ENCODE peak calls at places on chromosomes 1 and 21, in four cellular contexts. One of them, this sample, is unnamed. For H3K9me3, the result is how much of the 10 kb centered on the place peaks cover.

GRCh38 chr1:98045211-98046030 is 124.6 kb upstream of the DPYD start:
- DNase-seq in pancreas: peak
- DNase-seq in CD4-positive, alpha-beta memory T cell: no peak
- DNase-seq in heart right ventricle: peak
- DNase-seq in this sample: no peak

GRCh38 chr21:28445081-28445830 is 547.4 kb downstream of the LTN1 start:
- DNase-seq in heart right ventricle: no peak
- DNase-seq in pancreas: no peak
- DNase-seq in CD4-positive, alpha-beta memory T cell: no peak
- DNase-seq in this sample: no peak

GRCh38 chr21:45458281-45459170 is 53.6 kb downstream of the COL18A1 start:
- DNase-seq in pancreas: peak
- DNase-seq in heart right ventricle: peak
- DNase-seq in CD4-positive, alpha-beta memory T cell: no peak
- DNase-seq in this sample: no peak

GRCh38 chr1:210882414-210883221 is 251.3 kb downstream of the KCNH1 start:
- DNase-seq in heart right ventricle: no peak
- DNase-seq in CD4-positive, alpha-beta memory T cell: no peak
- DNase-seq in pancreas: no peak
- DNase-seq in this sample: no peak

GRCh38 chr1:41666991-41667631 is 182.6 kb upstream of the EDN2 start:
- DNase-seq in CD4-positive, alpha-beta memory T cell: peak
- DNase-seq in pancreas: no peak
- DNase-seq in heart right ventricle: no peak
- DNase-seq in this sample: no peak

GRCh38 chr1:33111965-33112364 is 31.0 kb downstream of the AZIN2 start:
- DNase-seq in pancreas: no peak
- DNase-seq in heart right ventricle: no peak
- DNase-seq in CD4-positive, alpha-beta memory T cell: peak
- DNase-seq in this sample: no peak

GRCh38 chr1:52727114-52727586 is 897 bp downstream of the ZYG11B start:
- DNase-seq in pancreas: no peak
- DNase-seq in CD4-positive, alpha-beta memory T cell: no peak
- DNase-seq in heart right ventricle: no peak
- DNase-seq in this sample: no peak

GRCh38 chr1:167775178-167775577 is 53.4 kb downstream of the MPZL1 start:
- DNase-seq in pancreas: no peak
- DNase-seq in CD4-positive, alpha-beta memory T cell: no peak
- DNase-seq in heart right ventricle: no peak
- DNase-seq in this sample: no peak

GRCh38 chr1:204828352-204828850 is 42.3 kb upstream of the NFASC start:
- DNase-seq in pancreas: peak
- DNase-seq in heart right ventricle: peak
- DNase-seq in CD4-positive, alpha-beta memory T cell: no peak
- DNase-seq in this sample: peak

GRCh38 chr1:193463518-193463917 is 277.1 kb upstream of the B3GALT2 start:
- DNase-seq in pancreas: no peak
- DNase-seq in CD4-positive, alpha-beta memory T cell: no peak
- DNase-seq in heart right ventricle: no peak
- DNase-seq in this sample: no peak
- H3K9me3 ChIP-seq in pancreas: under half
- H3K9me3 ChIP-seq in CD4-positive, alpha-beta memory T cell: under half
- H3K9me3 ChIP-seq in heart right ventricle: under half
- H3K9me3 ChIP-seq in this sample: under half

DNA sequence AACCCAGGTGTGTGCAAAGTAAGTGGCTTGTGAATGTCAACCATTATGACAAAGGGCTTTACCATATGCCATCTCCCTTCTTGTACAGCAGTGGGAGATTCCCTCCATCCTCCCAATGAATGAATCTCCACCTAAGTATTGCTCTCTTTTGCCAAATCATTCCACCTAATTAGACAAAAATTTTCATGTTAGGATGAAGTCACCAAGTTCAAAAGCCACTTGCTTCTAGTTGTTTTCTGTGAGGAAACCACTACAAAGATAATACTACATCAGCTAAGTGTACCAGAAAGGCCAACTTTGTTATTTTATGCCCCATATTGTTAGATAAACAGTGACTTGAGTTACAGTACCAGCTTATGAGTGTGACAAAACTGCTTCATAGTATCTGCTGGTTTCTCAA is 34.3 kb downstream of the FAM78B start:
- DNase-seq in pancreas: no peak
- DNase-seq in CD4-positive, alpha-beta memory T cell: no peak
- DNase-seq in heart right ventricle: no peak
- DNase-seq in this sample: no peak
- H3K4me3 ChIP-seq in pancreas: no peak
- H3K4me3 ChIP-seq in CD4-positive, alpha-beta memory T cell: no peak
- H3K4me3 ChIP-seq in heart right ventricle: no peak
- H3K4me3 ChIP-seq in this sample: no peak

GRCh38 chr1:78437941-78438340 is 52.8 kb upstream of the PTGFR start:
- DNase-seq in heart right ventricle: no peak
- DNase-seq in pancreas: no peak
- DNase-seq in CD4-positive, alpha-beta memory T cell: no peak
- DNase-seq in this sample: no peak
- H3K9me3 ChIP-seq in heart right ventricle: under half
- H3K9me3 ChIP-seq in pancreas: under half
- H3K9me3 ChIP-seq in CD4-positive, alpha-beta memory T cell: under half
- H3K9me3 ChIP-seq in this sample: under half

DNA sequence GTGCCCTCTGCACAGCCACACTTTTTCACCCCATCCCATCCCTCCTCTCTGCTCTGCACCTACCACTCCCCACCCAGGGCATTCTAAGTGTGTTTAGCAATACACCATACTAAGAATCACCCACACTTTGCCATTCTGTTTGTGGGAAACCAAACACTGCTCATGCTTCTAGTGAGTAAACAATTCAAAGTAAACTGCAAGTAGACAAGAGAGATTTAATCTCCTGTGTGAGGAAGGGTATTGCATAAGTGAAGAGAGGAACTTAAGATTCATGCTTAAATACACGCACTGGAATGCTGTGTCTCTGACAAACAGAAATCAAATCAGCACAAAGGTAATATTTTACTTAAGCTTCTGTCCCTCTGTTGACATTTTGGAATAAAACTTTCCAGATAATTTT is 4.8 kb upstream of the EDARADD start:
- DNase-seq in CD4-positive, alpha-beta memory T cell: no peak
- DNase-seq in pancreas: no peak
- DNase-seq in heart right ventricle: no peak
- DNase-seq in this sample: no peak
- H3K4me3 ChIP-seq in CD4-positive, alpha-beta memory T cell: no peak
- H3K4me3 ChIP-seq in pancreas: no peak
- H3K4me3 ChIP-seq in heart right ventricle: no peak
- H3K4me3 ChIP-seq in this sample: no peak

DNA sequence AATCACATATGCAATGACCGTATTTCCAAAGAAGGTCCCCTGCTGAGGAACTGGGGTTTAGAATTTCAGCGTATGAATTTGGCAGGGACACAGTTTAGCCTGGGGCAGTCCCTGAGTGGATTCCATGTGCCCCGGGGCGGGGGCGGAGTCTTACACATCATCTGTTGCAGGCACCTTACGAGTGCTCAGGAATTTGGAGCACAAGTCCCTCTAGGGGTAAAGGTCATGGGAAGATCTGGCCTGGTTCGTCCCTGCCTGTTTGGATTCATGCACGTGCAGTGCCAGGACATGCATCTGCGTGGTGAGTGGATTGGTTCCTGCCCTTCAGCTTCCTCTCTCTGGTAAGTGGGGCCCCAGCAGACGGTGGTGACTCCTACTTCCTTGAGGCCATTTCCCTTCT is 208.3 kb upstream of the C1orf174 start:
- DNase-seq in pancreas: no peak
- DNase-seq in heart right ventricle: no peak
- DNase-seq in CD4-positive, alpha-beta memory T cell: no peak
- DNase-seq in this sample: no peak
- H3K9me3 ChIP-seq in pancreas: under half
- H3K9me3 ChIP-seq in heart right ventricle: under half
- H3K9me3 ChIP-seq in CD4-positive, alpha-beta memory T cell: under half
- H3K9me3 ChIP-seq in this sample: under half

DNA sequence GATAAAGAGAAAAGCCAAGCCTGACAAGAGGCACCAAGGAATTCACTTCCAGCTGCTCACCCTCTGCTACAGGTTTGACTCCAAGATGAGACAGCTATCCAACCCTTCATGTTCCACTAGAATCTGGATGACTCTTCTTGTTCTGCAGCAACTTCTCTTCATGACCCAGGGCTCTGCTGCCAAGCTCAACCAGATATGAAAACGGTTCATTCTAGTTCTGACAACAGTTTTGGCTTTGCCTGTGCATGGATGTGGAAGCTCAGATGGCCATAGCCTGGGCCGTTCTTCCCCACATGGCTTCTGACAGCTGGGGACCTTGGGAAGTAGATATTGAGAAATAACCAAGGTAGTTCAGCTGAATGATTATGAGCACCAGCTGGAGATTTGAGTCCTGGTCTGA is 13.7 kb downstream of the PI4KB start:
- DNase-seq in heart right ventricle: no peak
- DNase-seq in pancreas: no peak
- DNase-seq in CD4-positive, alpha-beta memory T cell: no peak
- DNase-seq in this sample: peak
- H3K4me3 ChIP-seq in heart right ventricle: no peak
- H3K4me3 ChIP-seq in pancreas: no peak
- H3K4me3 ChIP-seq in CD4-positive, alpha-beta memory T cell: no peak
- H3K4me3 ChIP-seq in this sample: no peak